ENCODE peak calls at places on chromosomes 12 and 14, in four cellular contexts. U is K562, Q is HepG2, O is GM12878. B is an unnamed sample.

GRCh38 chr14:87461704-87462103 is 531.3 kb downstream of the GALC start:
- DNase-seq in O (no peak), Q (no peak), U (no peak), B (no peak)

GRCh38 chr12:991350-992278 is 591 bp downstream of the ERC1 start:
- DNase-seq in U (peak), O (no peak), Q (no peak), B (peak)

GRCh38 chr14:66624319-66624937 is 116.5 kb downstream of the GPHN start:
- DNase-seq in U (peak), O (peak), Q (peak), B (peak)

GRCh38 chr12:31236998-31237637 is 88.8 kb downstream of the SINHCAF start:
- DNase-seq in Q (no peak), O (peak), U (no peak), B (no peak)

GRCh38 chr12:66044731-66045130 is 85.8 kb downstream of the LLPH start:
- DNase-seq in O (no peak), Q (peak), U (no peak), B (no peak)

GRCh38 chr14:57834001-57834598 is 31.8 kb downstream of the SLC35F4 start:
- DNase-seq in U (no peak), O (no peak), Q (no peak), B (no peak)

GRCh38 chr12:62847709-62848108 is 87.2 kb downstream of the PPM1H start:
- DNase-seq in O (no peak), U (no peak), Q (no peak), B (no peak)

GRCh38 chr12:105385141-105385540 is 54.6 kb downstream of the C12orf75 start:
- DNase-seq in Q (no peak), O (no peak), U (no peak), B (no peak)

GRCh38 chr14:62674833-62675232 is 370.4 kb downstream of the KCNH5 start:
- DNase-seq in O (no peak), U (no peak), Q (no peak), B (no peak)

GRCh38 chr14:55938249-55938791 is 179.9 kb upstream of the PELI2 start:
- DNase-seq in Q (no peak), O (no peak), U (no peak), B (no peak)

GRCh38 chr14:81453166-81453766 is 53.1 kb upstream of the STON2 start:
- DNase-seq in O (no peak), Q (peak), U (peak), B (peak)

GRCh38 chr14:56686416-56686815 is 106.8 kb downstream of the TMEM260 start:
- DNase-seq in U (no peak), Q (peak), O (no peak), B (no peak)

GRCh38 chr12:48086327-48086726 is 19.6 kb downstream of the SENP1 start:
- DNase-seq in O (no peak), Q (no peak), U (no peak), B (no peak)

GRCh38 chr12:66149702-66150398 is 19.3 kb upstream of the LLPH start:
- DNase-seq in Q (no peak), O (no peak), U (no peak), B (no peak)

GRCh38 chr12:18250313-18250916 is 10.9 kb upstream of the PIK3C2G start:
- DNase-seq in O (no peak), Q (peak), U (no peak), B (peak)

GRCh38 chr12:56134897-56135296 is 6.8 kb downstream of the ESYT1 start:
- DNase-seq in U (no peak), O (no peak), Q (no peak), B (no peak)

GRCh38 chr14:84234281-84234680 is 1295.7 kb upstream of the FLRT2 start:
- DNase-seq in O (no peak), Q (no peak), U (no peak), B (no peak)

GRCh38 chr12:30822385-30823139 is 67.8 kb upstream of the CAPRIN2 start:
- DNase-seq in Q (no peak), U (no peak), O (no peak), B (peak)

GRCh38 chr14:58747181-58747580 is 109.4 kb downstream of the DACT1 start:
- DNase-seq in U (no peak), Q (no peak), O (no peak), B (peak)

GRCh38 chr14:100295376-100296105 is 10.7 kb downstream of the SLC25A29 start:
- DNase-seq in Q (no peak), U (no peak), O (no peak), B (no peak)

GRCh38 chr12:88310666-88311065 is 168.6 kb downstream of the TMTC3 start:
- DNase-seq in O (no peak), Q (no peak), U (no peak), B (no peak)

GRCh38 chr14:99734406-99735051 is 50.4 kb downstream of the CYP46A1 start:
- DNase-seq in Q (no peak), O (no peak), U (no peak), B (no peak)

GRCh38 chr14:46306267-46306666 is 345.3 kb downstream of the RPL10L start:
- DNase-seq in O (no peak), Q (no peak), U (no peak), B (no peak)

GRCh38 chr14:76861574-76862255 is 35.5 kb downstream of the LRRC74A start:
- DNase-seq in O (no peak), Q (no peak), U (no peak), B (no peak)

GRCh38 chr14:25846232-25846631 is 751.6 kb downstream of the NOVA1 start:
- DNase-seq in O (no peak), Q (no peak), U (no peak), B (no peak)

GRCh38 chr14:100677152-100677924 is 49.4 kb upstream of the DLK1 start:
- DNase-seq in U (no peak), Q (peak), O (no peak), B (no peak)

GRCh38 chr12:98110516-98110915 is 404.9 kb upstream of the TMPO start:
- DNase-seq in O (no peak), Q (no peak), U (no peak), B (no peak)

GRCh38 chr14:87250992-87251391 is 742.0 kb downstream of the GALC start:
- DNase-seq in Q (no peak), O (no peak), U (no peak), B (no peak)

GRCh38 chr14:68248481-68249255 is 429.1 kb downstream of the RAD51B start:
- DNase-seq in U (no peak), O (peak), Q (peak), B (peak)

DNA sequence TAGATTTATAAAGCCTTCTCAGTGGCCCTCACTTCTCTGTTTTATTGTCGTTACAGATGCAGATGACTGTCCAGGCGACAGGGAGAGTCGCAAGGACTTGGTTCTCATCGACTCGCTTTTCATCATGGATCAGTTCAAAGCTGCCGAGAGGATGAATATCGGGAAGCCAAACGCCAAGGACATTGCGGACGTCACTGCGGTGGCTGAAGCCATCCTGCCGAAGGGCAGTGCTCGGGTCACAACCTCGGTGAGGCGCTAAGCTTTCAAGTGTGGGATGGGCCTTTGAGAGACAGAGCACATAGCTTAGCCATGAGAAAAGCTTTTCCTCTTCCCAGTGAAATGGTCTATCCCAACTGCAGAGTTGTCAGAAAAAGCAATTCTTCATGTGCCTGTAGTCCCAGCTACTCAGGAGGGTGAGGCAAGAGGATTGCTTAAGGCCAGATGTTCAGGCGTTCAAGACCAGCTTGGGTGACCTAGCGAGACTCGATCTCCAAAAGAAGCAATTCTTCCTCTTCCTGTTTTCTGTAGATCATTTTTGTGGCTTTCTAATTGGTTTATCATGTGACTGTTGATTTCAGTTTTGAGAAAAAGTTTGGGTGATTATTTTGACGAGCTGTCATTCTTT is 56.4 kb downstream of the EP400 start:
- DNase-seq in Q (no peak), U (no peak), O (no peak), B (no peak)
- TF ChIP-seq POLR2AphosphoS2 in Q (no peak), U (no peak), O (no peak), B (no peak)

GRCh38 chr12:53097207-53097563 is 282 bp upstream of the IGFBP6 start:
- DNase-seq in Q (no peak), U (no peak), O (no peak), B (no peak)

GRCh38 chr12:53098354-53098981 is 1.0 kb downstream of the IGFBP6 start:
- DNase-seq in O (no peak), Q (no peak), U (no peak), B (peak)

GRCh38 chr12:53096761-53097160 is 706 bp upstream of the IGFBP6 start:
- DNase-seq in Q (no peak), U (no peak), O (no peak), B (no peak)

GRCh38 chr12:53098982-53099651 is 1.6 kb downstream of the IGFBP6 start:
- DNase-seq in Q (peak), U (peak), O (no peak), B (peak)

DNA sequence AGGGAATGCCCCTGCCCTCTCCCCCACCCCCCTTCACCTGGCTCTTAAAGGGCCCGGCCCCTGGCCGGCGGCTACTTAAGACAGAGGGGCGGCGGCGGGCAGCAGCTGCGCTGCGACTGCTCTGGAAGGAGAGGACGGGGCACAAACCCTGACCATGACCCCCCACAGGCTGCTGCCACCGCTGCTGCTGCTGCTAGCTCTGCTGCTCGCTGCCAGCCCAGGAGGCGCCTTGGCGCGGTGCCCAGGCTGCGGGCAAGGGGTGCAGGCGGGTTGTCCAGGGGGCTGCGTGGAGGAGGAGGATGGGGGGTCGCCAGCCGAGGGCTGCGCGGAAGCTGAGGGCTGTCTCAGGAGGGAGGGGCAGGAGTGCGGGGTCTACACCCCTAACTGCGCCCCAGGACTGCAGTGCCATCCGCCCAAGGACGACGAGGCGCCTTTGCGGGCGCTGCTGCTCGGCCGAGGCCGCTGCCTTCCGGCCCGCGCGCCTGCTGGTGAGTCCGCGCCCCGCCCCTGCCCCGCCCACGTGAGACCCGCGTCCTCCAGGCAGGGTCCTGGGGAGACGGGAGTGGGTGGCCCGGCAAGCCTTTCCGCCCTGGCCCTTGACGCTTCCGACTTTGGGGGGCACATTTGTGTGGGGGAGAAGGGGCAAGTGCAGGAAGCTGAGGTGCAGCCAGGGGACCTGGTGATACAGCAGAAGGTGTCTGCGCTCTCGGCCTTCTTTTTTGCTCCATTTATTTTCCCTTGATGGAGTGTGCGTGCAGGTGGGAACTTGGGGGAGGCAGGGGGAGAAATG is at the start of gene IGFBP6:
- DNase-seq in U (peak), O (no peak), Q (no peak), B (peak)
- TF ChIP-seq POLR2AphosphoS2 in U (no peak), O (no peak), Q (no peak), B (no peak)

GRCh38 chr14:95098984-95099599 is 58.2 kb downstream of the DICER1 start:
- DNase-seq in Q (peak), U (peak), O (no peak), B (peak)
- TF ChIP-seq POLR2AphosphoS2 in Q (no peak), U (no peak), O (no peak), B (no peak)

GRCh38 chr14:50897658-50898175 is 25.9 kb downstream of the ABHD12B start:
- DNase-seq in U (no peak), O (no peak), Q (no peak), B (no peak)
- TF ChIP-seq POLR2AphosphoS2 in U (no peak), O (no peak), Q (no peak), B (no peak)

GRCh38 chr12:113077859-113078256 is 21.3 kb downstream of the DTX1 start:
- DNase-seq in O (no peak), U (no peak), Q (no peak), B (no peak)

GRCh38 chr12:113080692-113081091 is 24.2 kb downstream of the DTX1 start:
- DNase-seq in U (no peak), Q (no peak), O (no peak), B (no peak)

GRCh38 chr12:113075137-113075683 is 18.7 kb downstream of the DTX1 start:
- DNase-seq in O (peak), U (no peak), Q (no peak), B (no peak)

GRCh38 chr12:113073586-113073985 is 17.1 kb downstream of the DTX1 start:
- DNase-seq in O (no peak), U (no peak), Q (no peak), B (no peak)

GRCh38 chr12:113077057-113077858 is 20.7 kb downstream of the DTX1 start:
- DNase-seq in Q (no peak), U (no peak), O (no peak), B (no peak)
- TF ChIP-seq POLR2AphosphoS2 in Q (no peak), U (no peak), O (no peak), B (no peak)

DNA sequence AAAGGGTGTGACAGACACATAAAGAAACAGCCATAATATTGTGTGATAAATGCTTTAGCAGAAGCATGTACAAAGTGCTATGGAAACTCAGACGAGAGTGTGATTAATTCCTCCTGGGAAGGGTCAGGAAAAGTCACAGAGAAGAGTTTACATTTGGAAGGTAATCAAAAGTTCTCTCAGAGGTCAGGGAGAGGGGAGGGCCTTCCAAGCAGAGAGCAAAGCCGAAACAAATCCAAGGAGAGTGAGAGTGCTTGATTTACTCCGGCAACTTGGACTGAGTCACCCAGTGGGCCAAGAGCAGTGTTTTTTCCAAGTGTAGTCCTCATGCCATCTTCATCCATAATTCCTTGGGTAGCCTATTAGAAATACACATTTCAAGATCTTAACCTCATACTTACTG is 108.3 kb downstream of the IGF1 start:
- DNase-seq in U (no peak), Q (no peak), O (no peak), B (no peak)
- TF ChIP-seq POLR2AphosphoS2 in U (no peak), Q (no peak), O (no peak), B (no peak)

GRCh38 chr12:49909328-49909727 is 5.6 kb upstream of the FAIM2 start:
- DNase-seq in O (no peak), Q (no peak), U (no peak), B (no peak)
- TF ChIP-seq POLR2AphosphoS2 in O (no peak), Q (no peak), U (no peak), B (no peak)

B was measured in A549.